ENCODE peak calls at places on chromosomes 6 and 20, in nine cellular contexts. V is Peyer's patch, B is breast epithelium, A is heart left ventricle, I is erythroblast, K is K562, W is body of pancreas, S is esophagus squamous epithelium, Z is spleen. X is an unnamed sample.

GRCh38 chr6:154302111-154302752 is 54.4 kb downstream of the IPCEF1 start:
- DNase-seq in W (no peak), Z (no peak), I (peak; percentile 5), S (no peak), K (peak; percentile 40), B (no peak), A (no peak), V (peak; percentile 29), X (no peak)

GRCh38 chr20:2133318-2134183 is 31.9 kb downstream of the STK35 start:
- DNase-seq in B (no peak), A (no peak), I (peak; percentile 15), K (peak; percentile 14), Z (peak; percentile 53), V (no peak), S (no peak), W (no peak), X (no peak)

GRCh38 chr6:101195581-101195980 is 197.9 kb upstream of the GRIK2 start:
- DNase-seq in K (no peak), W (no peak), S (no peak), B (no peak), Z (no peak), V (no peak), A (no peak), I (no peak), X (no peak)

GRCh38 chr6:46325561-46326525 is 155.1 kb upstream of the ENPP5 start:
- DNase-seq in S (no peak), I (no peak), Z (peak; percentile 72), B (no peak), K (no peak), A (no peak), W (no peak), V (no peak), X (no peak)

GRCh38 chr6:41191569-41191968 is 9.4 kb downstream of the TREML2 start:
- DNase-seq in W (peak; percentile 30), B (no peak), K (peak; percentile 64), V (no peak), I (peak; percentile 77), A (no peak), Z (peak; percentile 85), S (no peak), X (no peak)

GRCh38 chr6:90256698-90257485 is 39.8 kb downstream of the BACH2 start:
- DNase-seq in S (no peak), W (no peak), V (no peak), A (no peak), B (no peak), I (no peak), K (no peak), Z (no peak), X (no peak)

GRCh38 chr6:136792945-136793289 is 640 bp upstream of the MAP3K5 start:
- DNase-seq in B (peak; percentile 93), K (peak; percentile 95), Z (peak; percentile 99), W (peak; percentile 93), A (peak; percentile 91), V (peak; percentile 95), S (peak; percentile 61), I (peak; percentile 93), X (peak; percentile 95)

GRCh38 chr6:75478929-75479328 is 14.7 kb downstream of the FILIP1 start:
- DNase-seq in I (no peak), B (no peak), V (no peak), A (no peak), S (no peak), K (no peak), Z (no peak), W (no peak), X (no peak)

GRCh38 chr6:44186691-44187025 is 28.0 kb downstream of the CAPN11 start:
- DNase-seq in A (no peak), W (no peak), Z (no peak), B (no peak), V (no peak), S (no peak), K (no peak), I (no peak), X (no peak)

DNA sequence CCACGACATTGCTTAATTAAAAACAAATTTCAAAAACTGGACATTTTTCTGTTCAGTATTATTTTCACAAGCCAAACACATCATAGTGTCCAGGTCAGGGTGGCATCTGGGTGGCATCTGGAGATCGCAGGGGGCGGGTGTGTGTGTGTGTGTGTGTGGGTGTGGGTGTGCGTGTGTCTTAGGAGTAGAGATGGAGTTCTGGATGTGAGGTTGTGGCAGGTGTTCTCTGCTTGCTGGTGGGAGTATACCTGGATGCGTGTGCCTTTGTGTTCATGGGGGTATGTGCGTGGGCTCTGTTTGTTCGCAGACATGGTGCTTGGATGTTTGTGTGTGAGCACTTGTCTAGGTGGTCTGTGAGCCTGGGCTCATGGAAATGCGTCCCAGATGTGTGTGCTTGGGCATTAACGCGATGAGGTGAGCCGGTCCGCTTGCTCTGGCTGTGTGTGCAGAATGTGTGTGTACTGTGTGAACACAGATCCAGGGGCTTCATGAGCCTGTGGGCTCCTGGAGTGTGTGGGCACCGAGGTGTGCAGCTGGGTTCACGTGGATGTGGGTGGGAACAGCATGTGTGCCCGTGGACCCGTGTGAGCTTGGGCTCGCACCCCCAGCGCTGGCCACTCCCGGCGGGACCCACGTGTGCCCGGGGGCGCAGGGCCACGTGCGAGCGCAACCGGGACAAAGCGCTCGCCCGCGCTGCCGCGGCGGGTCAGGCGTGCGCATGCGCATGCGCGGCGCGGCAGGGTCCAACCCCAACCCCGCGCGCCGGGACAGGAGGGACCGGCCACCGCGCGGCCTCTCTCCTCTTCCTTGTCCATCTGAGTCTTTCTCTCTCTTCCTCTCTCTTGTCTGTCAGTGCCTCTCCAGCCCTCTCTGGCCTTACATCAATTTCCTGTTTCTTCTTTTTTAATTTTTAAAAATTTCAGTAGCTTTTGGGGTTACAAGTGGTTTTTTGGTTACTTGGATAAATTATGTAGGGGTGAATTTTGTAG is 60.4 kb downstream of the SRC start:
- DNase-seq in B (no peak), W (peak; percentile 57), Z (no peak), K (peak; percentile 75), A (no peak), S (no peak), V (no peak), I (peak; percentile 66), X (peak; percentile 56)
- TF ChIP-seq POLR2A in B (no peak), W (no peak), Z (no peak), K (peak; percentile 60), A (no peak), S (no peak), V (no peak), I (no peak), X (no peak)

GRCh38 chr6:37244430-37245310 is 12.9 kb upstream of the TBC1D22B start:
- DNase-seq in Z (no peak), I (peak; percentile 53), A (peak; percentile 88), W (peak; percentile 88), K (peak; percentile 76), V (peak; percentile 21), B (peak; percentile 67), S (no peak), X (peak; percentile 85)
- TF ChIP-seq POLR2A in Z (no peak), I (no peak), A (no peak), W (no peak), K (no peak), V (no peak), B (peak; percentile 24), S (no peak), X (no peak)

GRCh38 chr6:88220493-88220892 is 54.3 kb upstream of the CNR1 start:
- DNase-seq in V (no peak), Z (no peak), B (no peak), A (no peak), W (no peak), S (no peak), I (peak; percentile 10), K (peak; percentile 37), X (no peak)

DNA sequence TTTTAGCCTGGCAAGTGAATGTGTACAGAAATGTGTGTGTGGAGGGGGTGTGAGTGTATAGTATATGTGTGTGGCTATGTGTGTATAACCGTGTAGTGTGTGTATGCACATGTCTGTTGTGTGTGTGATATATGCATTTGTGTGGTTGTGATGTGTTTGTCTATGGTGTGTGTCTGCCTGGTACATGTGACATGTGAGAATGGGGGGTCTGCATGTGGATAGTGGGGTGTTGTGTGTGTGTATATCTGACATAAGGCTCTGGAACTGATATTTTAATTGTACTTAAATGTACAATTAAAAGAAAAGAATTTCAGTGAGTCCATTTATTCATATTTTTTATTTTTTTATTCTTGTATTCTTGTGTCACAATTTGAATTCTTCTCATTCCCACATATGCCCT is 57.2 kb upstream of the CNR1 start:
- DNase-seq in S (no peak), Z (no peak), A (no peak), W (no peak), I (no peak), B (no peak), V (no peak), K (no peak), X (no peak)
- TF ChIP-seq POLR2A in S (no peak), Z (no peak), A (no peak), W (no peak), I (no peak), B (no peak), V (no peak), K (no peak), X (no peak)

GRCh38 chr20:34676642-34677373 is at the start of gene PIGU:
- DNase-seq in W (peak; percentile 97), Z (peak; percentile 100), A (peak; percentile 97), B (peak; percentile 94), I (peak; percentile 98), V (peak; percentile 91), S (peak; percentile 67), K (peak; percentile 98), X (peak; percentile 97)
- TF ChIP-seq POLR2A in W (peak; percentile 24), Z (peak; percentile 43), A (no peak), B (no peak), I (peak; percentile 75), V (peak; percentile 81), S (peak; percentile 21), K (peak; percentile 93), X (no peak)

GRCh38 chr6:160035241-160035640 is 66.4 kb downstream of the IGF2R start:
- DNase-seq in Z (no peak), K (no peak), W (no peak), I (no peak), B (no peak), A (no peak), S (no peak), V (no peak), X (no peak)

GRCh38 chr6:160035693-160036330 is 66.9 kb downstream of the IGF2R start:
- DNase-seq in A (no peak), Z (no peak), W (no peak), V (no peak), I (no peak), S (no peak), K (no peak), B (no peak), X (no peak)

GRCh38 chr6:160036790-160037206 is 67.9 kb downstream of the IGF2R start:
- DNase-seq in W (no peak), K (no peak), A (no peak), V (no peak), Z (no peak), S (no peak), I (peak; percentile 8), B (no peak), X (peak; percentile 44)

GRCh38 chr6:160034346-160034930 is 65.6 kb downstream of the IGF2R start:
- DNase-seq in A (no peak), I (no peak), K (no peak), V (no peak), B (no peak), W (no peak), Z (no peak), S (no peak), X (no peak)

DNA sequence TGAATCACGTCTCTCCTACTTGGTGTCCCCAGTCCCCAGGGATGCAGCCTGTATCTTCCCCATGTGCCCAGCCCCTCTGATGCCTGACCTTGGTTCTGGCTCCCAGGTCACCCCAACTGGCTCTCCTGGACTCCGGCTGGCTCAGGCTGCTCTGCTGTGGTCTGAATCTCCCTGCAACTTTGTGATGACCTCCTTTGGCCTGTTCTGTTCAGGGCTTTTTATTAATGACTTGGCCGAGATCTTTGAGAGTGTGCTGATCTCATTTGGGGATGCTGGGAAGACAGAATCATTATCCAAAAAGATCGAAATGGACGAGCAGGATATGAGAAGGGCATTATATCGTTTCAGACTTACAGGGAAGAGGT is 67.4 kb downstream of the IGF2R start:
- DNase-seq in S (no peak), K (no peak), B (no peak), A (no peak), V (no peak), W (no peak), I (no peak), Z (no peak), X (no peak)
- TF ChIP-seq POLR2A in S (no peak), K (no peak), B (no peak), A (no peak), V (no peak), W (no peak), I (no peak), Z (no peak), X (no peak)